ENCODE peak calls at places on chromosome 15, in five cellular contexts. S is T follicular helper cell, W is stomach, Z is iPS-NIHi11, G is NCI-H1694 treated with DMSO at 0.1 percent for 48 hours. I is an unnamed sample.

GRCh38 chr15:37536967-37537624 is 397.3 kb upstream of the TMCO5A start:
- DNase-seq in G (no peak), W (no peak), S (no peak), Z (no peak), I (no peak)

GRCh38 chr15:37765809-37766208 is 168.6 kb upstream of the TMCO5A start:
- DNase-seq in W (no peak), S (no peak), Z (no peak), G (no peak), I (no peak)

GRCh38 chr15:36230741-36231140 is 348.7 kb upstream of the CDIN1 start:
- DNase-seq in W (no peak), G (no peak), Z (no peak), S (no peak), I (no peak)

GRCh38 chr15:40306908-40307307 is 827 bp downstream of the PLCB2 start:
- DNase-seq in W (no peak), Z (no peak), S (no peak), G (no peak), I (no peak)

GRCh38 chr15:61275901-61276300 is 46.8 kb upstream of the RORA start:
- DNase-seq in G (peak), W (no peak), Z (no peak), S (no peak), I (no peak)

GRCh38 chr15:63466378-63467192 is 37.8 kb upstream of the USP3 start:
- DNase-seq in Z (peak), G (peak), W (no peak), S (peak), I (peak)

GRCh38 chr15:31200735-31201151 is 99.2 kb upstream of the TRPM1 start:
- DNase-seq in S (peak), W (peak), G (no peak), Z (peak), I (peak)

GRCh38 chr15:63708141-63708772 is 111.1 kb downstream of the FBXL22 start:
- DNase-seq in W (no peak), Z (no peak), G (no peak), S (no peak), I (no peak)

GRCh38 chr15:68994149-68994548 is 20.3 kb upstream of the NOX5 start:
- DNase-seq in W (no peak), S (no peak), Z (no peak), G (no peak), I (no peak)

GRCh38 chr15:37586976-37587375 is 347.5 kb upstream of the TMCO5A start:
- DNase-seq in W (no peak), G (no peak), Z (no peak), S (no peak), I (no peak)

GRCh38 chr15:63939531-63940130 is 105.9 kb upstream of the HERC1 start:
- DNase-seq in G (peak), W (peak), S (no peak), Z (no peak), I (no peak)

GRCh38 chr15:80823995-80824394 is 44.8 kb downstream of the CEMIP start:
- DNase-seq in G (no peak), Z (no peak), S (no peak), W (no peak), I (no peak)

GRCh38 chr15:99998661-99999101 is 265.4 kb upstream of the LYSMD4 start:
- DNase-seq in Z (no peak), S (no peak), W (peak), G (no peak), I (no peak)

GRCh38 chr15:28022181-28022580 is 76.9 kb downstream of the OCA2 start:
- DNase-seq in S (no peak), W (no peak), Z (no peak), G (no peak), I (no peak)

GRCh38 chr15:57541805-57542504 is 49.7 kb upstream of the MYZAP start:
- DNase-seq in Z (peak), S (no peak), W (peak), G (peak), I (peak)

GRCh38 chr15:69551391-69552056 is 98.9 kb downstream of the RPLP1 start:
- DNase-seq in S (no peak), W (no peak), G (no peak), Z (no peak), I (no peak)

GRCh38 chr15:101351736-101352135 is 56.7 kb upstream of the SNRPA1 start:
- DNase-seq in S (no peak), W (no peak), G (no peak), Z (no peak), I (no peak)

GRCh38 chr15:50798684-50799083 is 33.2 kb upstream of the SPPL2A start:
- DNase-seq in G (no peak), W (no peak), Z (no peak), S (no peak), I (no peak)

GRCh38 chr15:79849789-79850188 is 47.0 kb downstream of the MTHFS start:
- DNase-seq in S (no peak), G (peak), W (peak), Z (peak), I (no peak)

GRCh38 chr15:39472661-39473657 is 107.9 kb upstream of the THBS1 start:
- DNase-seq in S (no peak), G (no peak), Z (no peak), W (peak), I (no peak)

GRCh38 chr15:87219650-87220615 is 1036.6 kb downstream of the NTRK3 start:
- DNase-seq in G (no peak), S (no peak), Z (no peak), W (no peak), I (no peak)

GRCh38 chr15:65077981-65078352 is 1.4 kb downstream of the KBTBD13 start:
- DNase-seq in S (peak), Z (peak), G (no peak), W (peak), I (no peak)

GRCh38 chr15:71295242-71296031 is 180.2 kb downstream of the THSD4 start:
- DNase-seq in G (no peak), S (no peak), Z (no peak), W (no peak), I (no peak)

GRCh38 chr15:83112233-83112958 is 5.0 kb downstream of the TM6SF1 start:
- DNase-seq in S (no peak), W (no peak), Z (no peak), G (no peak), I (no peak)

GRCh38 chr15:80174017-80174746 is 21.4 kb downstream of the FAH start:
- DNase-seq in S (no peak), Z (no peak), W (no peak), G (no peak), I (no peak)

GRCh38 chr15:35725353-35725752 is 179.4 kb upstream of the DPH6 start:
- DNase-seq in Z (no peak), G (no peak), W (no peak), S (no peak), I (no peak)